ENCODE peak calls at places on chromosomes 5 and 9, in ten cellular contexts. S is hepatocyte, E is PC-3, P is HCT116, Q is PC-9, F is GM23338, H is MM.1S, M is Karpas-422, O is GM23248, Z is SK-N-SH. Y is an unnamed sample. For H3K9me2, the result is how much of the 10 kb centered on the place peaks cover.

GRCh38 chr5:151065609-151066008 is 15.2 kb downstream of the TNIP1 start:
- DNase-seq in F (no peak), M (no peak), Q (no peak), O (no peak), S (no peak), E (no peak), P (no peak), Z (no peak), H (no peak), Y (no peak)

GRCh38 chr9:99231708-99232107 is 9.6 kb downstream of the SEC61B start:
- DNase-seq in H (no peak), S (no peak), F (peak), Q (no peak), P (no peak), E (peak), O (peak), Z (peak), M (peak), Y (peak)

GRCh38 chr9:113492343-113493079 is 29.0 kb downstream of the RGS3 start:
- DNase-seq in O (peak), Z (no peak), S (no peak), M (peak), P (no peak), H (no peak), Q (no peak), F (no peak), E (no peak), Y (no peak)

GRCh38 chr9:127778280-127779135 is at the start of gene SH2D3C:
- DNase-seq in P (no peak), Z (no peak), E (no peak), S (no peak), F (no peak), Q (no peak), O (no peak), H (peak), M (no peak), Y (peak)

GRCh38 chr5:68368686-68369359 is 153.3 kb downstream of the PIK3R1 start:
- DNase-seq in H (no peak), F (no peak), E (peak), P (no peak), S (no peak), Z (no peak), O (peak), M (no peak), Q (no peak), Y (no peak)

GRCh38 chr5:54870251-54870650 is 115.1 kb downstream of the ESM1 start:
- DNase-seq in O (no peak), Z (no peak), S (no peak), Q (no peak), M (no peak), H (no peak), F (no peak), E (no peak), P (no peak), Y (no peak)

GRCh38 chr9:114733814-114734213 is 51.8 kb upstream of the TEX48 start:
- DNase-seq in P (no peak), O (peak), H (no peak), M (no peak), S (no peak), E (peak), F (no peak), Z (no peak), Q (no peak), Y (no peak)

GRCh38 chr5:73957397-73958001 is 331.5 kb downstream of the ARHGEF28 start:
- DNase-seq in M (no peak), P (no peak), E (no peak), H (no peak), F (no peak), Z (no peak), O (no peak), S (no peak), Q (no peak), Y (no peak)

GRCh38 chr9:4315582-4316215 is 15.8 kb upstream of the GLIS3 start:
- DNase-seq in O (peak), E (peak), F (peak), S (peak), M (peak), Z (peak), Q (no peak), H (peak), P (peak), Y (peak)

GRCh38 chr5:79448336-79448735 is 65.6 kb downstream of the HOMER1 start:
- DNase-seq in S (no peak), P (no peak), F (no peak), M (no peak), Z (no peak), E (no peak), O (peak), Q (no peak), H (no peak), Y (no peak)

GRCh38 chr9:114553202-114553601 is 34.4 kb upstream of the ATP6V1G1 start:
- DNase-seq in P (no peak), H (no peak), F (no peak), E (no peak), O (no peak), M (no peak), Q (no peak), S (no peak), Z (no peak), Y (no peak)

DNA sequence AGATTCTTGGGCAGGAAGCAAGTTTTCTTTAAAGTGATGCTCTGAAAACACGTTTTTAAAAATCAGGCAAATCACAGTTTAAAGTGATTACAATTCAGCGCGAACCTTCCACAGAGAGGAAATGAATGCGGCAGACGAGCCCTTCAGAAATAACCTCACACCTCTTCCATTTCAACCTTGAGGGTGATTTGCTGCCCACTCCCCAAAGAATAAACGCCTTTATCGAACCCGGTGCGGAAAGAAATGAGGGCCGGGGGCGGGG is 2.3 kb upstream of the EFNA5 start:
- DNase-seq in Q (no peak), F (no peak), S (no peak), E (no peak), O (peak), M (no peak), H (peak), P (no peak), Z (no peak), Y (peak)
- H3K27ac ChIP-seq in Q (peak), F (no peak), S (peak), E (peak), O (no peak), M (no peak), H (no peak), P (no peak), Z (peak), Y (peak)

GRCh38 chr5:163645421-163646416 is 140.3 kb downstream of the MAT2B start:
- DNase-seq in F (no peak), Q (no peak), M (no peak), E (no peak), Z (no peak), S (no peak), P (no peak), O (no peak), H (no peak), Y (no peak)
- H3K9me2 ChIP-seq in F (under half), Q (under half), M (under half), E (under half), Z (under half), S (under half), P (under half), O (under half), H (under half), Y (under half)

DNA sequence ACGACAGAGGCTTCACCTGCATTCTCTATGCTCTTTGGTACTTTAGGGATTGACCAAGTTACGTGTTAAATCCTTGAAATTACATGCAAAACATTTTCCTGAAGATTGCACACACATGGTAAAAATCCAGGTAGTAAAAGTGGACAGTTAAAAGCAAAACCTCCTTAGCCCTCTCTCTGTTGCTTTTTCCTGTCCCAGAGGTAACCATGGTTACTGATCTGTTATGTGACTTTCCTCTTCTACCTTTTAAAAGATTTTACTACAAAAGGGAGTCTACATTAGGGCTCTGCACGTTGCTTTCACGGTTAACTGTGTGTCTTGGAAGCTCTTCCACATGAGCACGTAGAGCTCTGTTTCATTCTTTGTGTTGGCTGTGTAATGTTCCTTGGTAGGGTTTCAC is 97.0 kb downstream of the PPARGC1B start:
- DNase-seq in E (no peak), P (no peak), F (no peak), Z (no peak), H (no peak), M (no peak), Q (no peak), S (no peak), O (no peak), Y (no peak)
- H3K27ac ChIP-seq in E (no peak), P (no peak), F (no peak), Z (no peak), H (no peak), M (no peak), Q (no peak), S (no peak), O (no peak), Y (no peak)

GRCh38 chr5:37945446-37945845 is 105.6 kb upstream of the GDNF start:
- DNase-seq in S (no peak), H (no peak), Z (no peak), P (no peak), O (no peak), F (no peak), E (no peak), M (no peak), Q (no peak), Y (no peak)
- H3K9me2 ChIP-seq in S (under half), H (under half), Z (under half), P (under half), O (under half), F (under half), E (under half), M (under half), Q (under half), Y (under half)

GRCh38 chr5:123754903-123755302 is 242.9 kb downstream of the CSNK1G3 start:
- DNase-seq in E (no peak), S (no peak), Q (no peak), Z (peak), H (no peak), M (no peak), O (peak), P (no peak), F (no peak), Y (no peak)
- H3K27ac ChIP-seq in E (no peak), S (no peak), Q (no peak), Z (peak), H (no peak), M (no peak), O (peak), P (no peak), F (no peak), Y (no peak)

GRCh38 chr9:136317695-136318094 is 9.6 kb upstream of the GPSM1 start:
- DNase-seq in M (peak), O (no peak), S (no peak), F (no peak), Q (no peak), Z (no peak), P (no peak), H (no peak), E (no peak), Y (no peak)
- H3K9me2 ChIP-seq in M (under half), O (under half), S (under half), F (under half), Q (under half), Z (under half), P (under half), H (under half), E (under half), Y (under half)

GRCh38 chr9:69303331-69303730 is 21.7 kb upstream of the ENTREP1 start:
- DNase-seq in Q (no peak), S (no peak), M (no peak), O (no peak), F (no peak), Z (no peak), P (no peak), E (no peak), H (no peak), Y (no peak)

GRCh38 chr9:69307446-69308216 is 17.4 kb upstream of the ENTREP1 start:
- DNase-seq in E (no peak), H (no peak), Q (no peak), M (no peak), P (no peak), Z (no peak), S (peak), O (peak), F (peak), Y (no peak)

GRCh38 chr9:69313175-69313574 is 11.8 kb upstream of the ENTREP1 start:
- DNase-seq in P (no peak), F (peak), E (no peak), Z (no peak), O (no peak), Q (no peak), S (no peak), M (no peak), H (no peak), Y (no peak)

GRCh38 chr9:69308217-69308931 is 16.6 kb upstream of the ENTREP1 start:
- DNase-seq in M (no peak), P (no peak), H (no peak), Q (no peak), E (no peak), F (peak), Z (no peak), S (no peak), O (no peak), Y (no peak)
- H3K27ac ChIP-seq in M (no peak), P (no peak), H (no peak), Q (no peak), E (no peak), F (peak), Z (no peak), S (peak), O (no peak), Y (no peak)